ENCODE peak calls at places on chromosome 11, in four cellular contexts. One of them, this sample, is unnamed.

GRCh38 chr11:12802418-12803085 is 128.3 kb downstream of the TEAD1 start:
- DNase-seq in colonic mucosa: peak; percentile 89
- DNase-seq in stomach: peak; percentile 92
- DNase-seq in naive thymus-derived CD4-positive, alpha-beta T cell: no peak
- DNase-seq in this sample: peak; percentile 90

GRCh38 chr11:31340903-31341572 is 28.5 kb downstream of the DCDC1 start:
- DNase-seq in colonic mucosa: peak; percentile 21
- DNase-seq in naive thymus-derived CD4-positive, alpha-beta T cell: no peak
- DNase-seq in stomach: no peak
- DNase-seq in this sample: no peak

GRCh38 chr11:130646881-130647280 is 198.4 kb downstream of the ADAMTS15 start:
- DNase-seq in stomach: no peak
- DNase-seq in naive thymus-derived CD4-positive, alpha-beta T cell: no peak
- DNase-seq in colonic mucosa: no peak
- DNase-seq in this sample: no peak

GRCh38 chr11:13207665-13208594 is 69.7 kb upstream of the BMAL1 start:
- DNase-seq in colonic mucosa: peak; percentile 54
- DNase-seq in stomach: no peak
- DNase-seq in naive thymus-derived CD4-positive, alpha-beta T cell: no peak
- DNase-seq in this sample: peak; percentile 70

GRCh38 chr11:65224939-65225283 is 36.9 kb upstream of the POLA2 start:
- DNase-seq in stomach: peak; percentile 56
- DNase-seq in naive thymus-derived CD4-positive, alpha-beta T cell: no peak
- DNase-seq in colonic mucosa: no peak
- DNase-seq in this sample: peak; percentile 79

GRCh38 chr11:86952933-86953637 is 2.1 kb downstream of the FZD4 start:
- DNase-seq in colonic mucosa: no peak
- DNase-seq in naive thymus-derived CD4-positive, alpha-beta T cell: no peak
- DNase-seq in stomach: no peak
- DNase-seq in this sample: no peak

GRCh38 chr11:70556884-70557741 is 158.8 kb downstream of the CTTN start:
- DNase-seq in stomach: no peak
- DNase-seq in naive thymus-derived CD4-positive, alpha-beta T cell: no peak
- DNase-seq in colonic mucosa: peak; percentile 75
- DNase-seq in this sample: no peak

GRCh38 chr11:11977206-11977938 is 31.1 kb downstream of the DKK3 start:
- DNase-seq in stomach: peak; percentile 74
- DNase-seq in naive thymus-derived CD4-positive, alpha-beta T cell: no peak
- DNase-seq in colonic mucosa: no peak
- DNase-seq in this sample: peak; percentile 65

GRCh38 chr11:60345489-60345888 is 18.4 kb downstream of the MS4A6E start:
- DNase-seq in naive thymus-derived CD4-positive, alpha-beta T cell: no peak
- DNase-seq in colonic mucosa: no peak
- DNase-seq in stomach: peak; percentile 46
- DNase-seq in this sample: no peak

GRCh38 chr11:83691387-83692088 is 405.4 kb upstream of the CCDC90B start:
- DNase-seq in naive thymus-derived CD4-positive, alpha-beta T cell: no peak
- DNase-seq in stomach: peak; percentile 45
- DNase-seq in colonic mucosa: no peak
- DNase-seq in this sample: no peak

GRCh38 chr11:59849129-59849528 is 3.8 kb upstream of the CBLIF start:
- DNase-seq in stomach: no peak
- DNase-seq in colonic mucosa: peak; percentile 58
- DNase-seq in naive thymus-derived CD4-positive, alpha-beta T cell: no peak
- DNase-seq in this sample: no peak

GRCh38 chr11:76030286-76030685 is 176.0 kb downstream of the WNT11 start:
- DNase-seq in naive thymus-derived CD4-positive, alpha-beta T cell: no peak
- DNase-seq in colonic mucosa: no peak
- DNase-seq in stomach: no peak
- DNase-seq in this sample: no peak

GRCh38 chr11:1776331-1776851 is 12.7 kb upstream of the CTSD start:
- DNase-seq in colonic mucosa: no peak
- DNase-seq in stomach: no peak
- DNase-seq in naive thymus-derived CD4-positive, alpha-beta T cell: no peak
- DNase-seq in this sample: no peak

GRCh38 chr11:13461291-13461690 is 1.7 kb downstream of the BTBD10 start:
- DNase-seq in naive thymus-derived CD4-positive, alpha-beta T cell: no peak
- DNase-seq in stomach: no peak
- DNase-seq in colonic mucosa: no peak
- DNase-seq in this sample: no peak

GRCh38 chr11:12276356-12276755 is 101.0 kb upstream of the PARVA start:
- DNase-seq in naive thymus-derived CD4-positive, alpha-beta T cell: no peak
- DNase-seq in colonic mucosa: no peak
- DNase-seq in stomach: peak; percentile 22
- DNase-seq in this sample: no peak

GRCh38 chr11:57357827-57358226 is 19.7 kb downstream of the P2RX3 start:
- DNase-seq in stomach: no peak
- DNase-seq in colonic mucosa: no peak
- DNase-seq in naive thymus-derived CD4-positive, alpha-beta T cell: no peak
- DNase-seq in this sample: no peak

GRCh38 chr11:7270233-7270760 is 18.6 kb downstream of the SYT9 start:
- DNase-seq in naive thymus-derived CD4-positive, alpha-beta T cell: no peak
- DNase-seq in colonic mucosa: no peak
- DNase-seq in stomach: no peak
- DNase-seq in this sample: no peak

GRCh38 chr11:34620820-34621792 is at the start of gene EHF:
- DNase-seq in naive thymus-derived CD4-positive, alpha-beta T cell: no peak
- DNase-seq in colonic mucosa: peak; percentile 82
- DNase-seq in stomach: peak; percentile 43
- DNase-seq in this sample: no peak

GRCh38 chr11:81987829-81988472 is 745.7 kb downstream of the FAM181B start:
- DNase-seq in stomach: no peak
- DNase-seq in colonic mucosa: no peak
- DNase-seq in naive thymus-derived CD4-positive, alpha-beta T cell: no peak
- DNase-seq in this sample: no peak

GRCh38 chr11:14764899-14765527 is 121.4 kb downstream of the PDE3B start:
- DNase-seq in colonic mucosa: no peak
- DNase-seq in stomach: no peak
- DNase-seq in naive thymus-derived CD4-positive, alpha-beta T cell: peak; percentile 94
- DNase-seq in this sample: no peak

GRCh38 chr11:119591836-119592310 is 137.1 kb downstream of the NECTIN1 start:
- DNase-seq in naive thymus-derived CD4-positive, alpha-beta T cell: no peak
- DNase-seq in colonic mucosa: no peak
- DNase-seq in stomach: no peak
- DNase-seq in this sample: no peak

GRCh38 chr11:24932110-24933000 is 435.5 kb downstream of the LUZP2 start:
- DNase-seq in stomach: no peak
- DNase-seq in colonic mucosa: peak; percentile 21
- DNase-seq in naive thymus-derived CD4-positive, alpha-beta T cell: no peak
- DNase-seq in this sample: no peak

GRCh38 chr11:122101625-122102291 is 14.3 kb downstream of the BLID start:
- DNase-seq in naive thymus-derived CD4-positive, alpha-beta T cell: no peak
- DNase-seq in stomach: no peak
- DNase-seq in colonic mucosa: peak; percentile 28
- DNase-seq in this sample: no peak

GRCh38 chr11:61834278-61835004 is 6.3 kb downstream of the FADS2 start:
- DNase-seq in stomach: no peak
- DNase-seq in colonic mucosa: peak; percentile 36
- DNase-seq in naive thymus-derived CD4-positive, alpha-beta T cell: peak; percentile 22
- DNase-seq in this sample: no peak

GRCh38 chr11:132734217-132734616 is 798.1 kb downstream of the OPCML start:
- DNase-seq in colonic mucosa: no peak
- DNase-seq in stomach: no peak
- DNase-seq in naive thymus-derived CD4-positive, alpha-beta T cell: no peak
- DNase-seq in this sample: no peak

GRCh38 chr11:29231586-29231985 is 785.2 kb downstream of the KCNA4 start:
- DNase-seq in naive thymus-derived CD4-positive, alpha-beta T cell: no peak
- DNase-seq in colonic mucosa: no peak
- DNase-seq in stomach: no peak
- DNase-seq in this sample: no peak

GRCh38 chr11:115959098-115959497 is 454.9 kb upstream of the CADM1 start:
- DNase-seq in colonic mucosa: no peak
- DNase-seq in stomach: no peak
- DNase-seq in naive thymus-derived CD4-positive, alpha-beta T cell: no peak
- DNase-seq in this sample: no peak

GRCh38 chr11:86574493-86575207 is 97.8 kb downstream of the ME3 start:
- DNase-seq in stomach: no peak
- DNase-seq in naive thymus-derived CD4-positive, alpha-beta T cell: no peak
- DNase-seq in colonic mucosa: no peak
- DNase-seq in this sample: no peak

GRCh38 chr11:10743354-10744035 is 7.6 kb upstream of the CTR9 start:
- DNase-seq in stomach: no peak
- DNase-seq in naive thymus-derived CD4-positive, alpha-beta T cell: no peak
- DNase-seq in colonic mucosa: peak; percentile 52
- DNase-seq in this sample: no peak

GRCh38 chr11:8093931-8094575 is 13.0 kb downstream of the TUB start:
- DNase-seq in colonic mucosa: peak; percentile 52
- DNase-seq in naive thymus-derived CD4-positive, alpha-beta T cell: no peak
- DNase-seq in stomach: peak; percentile 15
- DNase-seq in this sample: no peak

GRCh38 chr11:60871378-60872061 is 4.2 kb downstream of the ZP1 start:
- DNase-seq in naive thymus-derived CD4-positive, alpha-beta T cell: no peak
- DNase-seq in colonic mucosa: no peak
- DNase-seq in stomach: peak; percentile 16
- DNase-seq in this sample: peak; percentile 64

GRCh38 chr11:31770011-31770410 is 41.1 kb downstream of the PAX6 start:
- DNase-seq in stomach: no peak
- DNase-seq in naive thymus-derived CD4-positive, alpha-beta T cell: no peak
- DNase-seq in colonic mucosa: no peak
- DNase-seq in this sample: no peak

GRCh38 chr11:106077609-106078517 is at the start of gene AASDHPPT:
- DNase-seq in naive thymus-derived CD4-positive, alpha-beta T cell: no peak
- DNase-seq in stomach: peak; percentile 34
- DNase-seq in colonic mucosa: peak; percentile 26
- DNase-seq in this sample: no peak

GRCh38 chr11:16604784-16605439 is 133.5 kb upstream of the C11orf58 start:
- DNase-seq in stomach: peak; percentile 54
- DNase-seq in naive thymus-derived CD4-positive, alpha-beta T cell: no peak
- DNase-seq in colonic mucosa: peak; percentile 41
- DNase-seq in this sample: peak; percentile 82

GRCh38 chr11:48094643-48095339 is 114.4 kb downstream of the PTPRJ start:
- DNase-seq in stomach: no peak
- DNase-seq in colonic mucosa: no peak
- DNase-seq in naive thymus-derived CD4-positive, alpha-beta T cell: no peak
- DNase-seq in this sample: no peak

GRCh38 chr11:61122761-61123160 is 20.5 kb downstream of the CD5 start:
- DNase-seq in naive thymus-derived CD4-positive, alpha-beta T cell: no peak
- DNase-seq in colonic mucosa: no peak
- DNase-seq in stomach: no peak
- DNase-seq in this sample: no peak

GRCh38 chr11:90856790-90857189 is 633.9 kb upstream of the CHORDC1 start:
- DNase-seq in colonic mucosa: no peak
- DNase-seq in naive thymus-derived CD4-positive, alpha-beta T cell: no peak
- DNase-seq in stomach: no peak
- DNase-seq in this sample: no peak

GRCh38 chr11:63614136-63614664 is at the start of gene PLAAT3:
- DNase-seq in stomach: peak; percentile 85
- DNase-seq in colonic mucosa: peak; percentile 73
- DNase-seq in naive thymus-derived CD4-positive, alpha-beta T cell: no peak
- DNase-seq in this sample: peak; percentile 94

GRCh38 chr11:69374110-69374981 is 80.4 kb downstream of the MYEOV start:
- DNase-seq in colonic mucosa: peak; percentile 74
- DNase-seq in stomach: peak; percentile 22
- DNase-seq in naive thymus-derived CD4-positive, alpha-beta T cell: no peak
- DNase-seq in this sample: peak; percentile 60
- H3K27ac ChIP-seq in colonic mucosa: no peak overlapping the region
- H3K27ac ChIP-seq in stomach: no peak overlapping the region
- H3K27ac ChIP-seq in naive thymus-derived CD4-positive, alpha-beta T cell: no peak overlapping the region
- H3K27ac ChIP-seq in this sample: no peak overlapping the region

DNA sequence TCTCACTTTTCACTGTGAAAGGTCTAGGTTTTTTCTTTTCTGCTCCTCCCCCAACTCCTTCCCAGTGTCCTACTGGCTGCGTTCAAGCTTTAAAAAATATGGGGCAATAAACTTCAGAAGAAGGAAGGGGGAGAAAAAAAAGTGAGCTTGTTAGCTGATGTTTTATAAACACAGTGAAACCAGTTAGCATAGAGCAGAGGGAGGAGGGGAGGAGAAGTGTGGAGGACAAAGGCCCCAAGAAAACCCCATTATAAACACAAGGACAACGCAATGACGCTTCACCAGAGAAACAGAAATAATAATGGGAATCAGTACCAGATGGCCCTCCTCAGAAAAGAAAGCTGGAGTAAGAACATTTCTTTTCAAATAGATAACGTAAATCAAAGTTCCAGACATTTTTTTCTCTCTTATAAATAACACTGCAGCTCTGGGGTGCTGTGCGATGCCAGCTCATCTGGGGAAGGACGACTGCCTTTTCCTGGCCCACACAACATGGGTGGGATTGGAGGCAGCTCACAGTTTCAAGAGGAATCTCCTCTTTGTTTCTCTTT is 235.3 kb upstream of the NARS2 start:
- DNase-seq in naive thymus-derived CD4-positive, alpha-beta T cell: no peak
- DNase-seq in colonic mucosa: no peak
- DNase-seq in stomach: no peak
- DNase-seq in this sample: no peak
- H3K27ac ChIP-seq in naive thymus-derived CD4-positive, alpha-beta T cell: no peak overlapping the region
- H3K27ac ChIP-seq in colonic mucosa: peak overlapping the region; percentile 59
- H3K27ac ChIP-seq in stomach: no peak overlapping the region
- H3K27ac ChIP-seq in this sample: peak overlapping the region; percentile 71

DNA sequence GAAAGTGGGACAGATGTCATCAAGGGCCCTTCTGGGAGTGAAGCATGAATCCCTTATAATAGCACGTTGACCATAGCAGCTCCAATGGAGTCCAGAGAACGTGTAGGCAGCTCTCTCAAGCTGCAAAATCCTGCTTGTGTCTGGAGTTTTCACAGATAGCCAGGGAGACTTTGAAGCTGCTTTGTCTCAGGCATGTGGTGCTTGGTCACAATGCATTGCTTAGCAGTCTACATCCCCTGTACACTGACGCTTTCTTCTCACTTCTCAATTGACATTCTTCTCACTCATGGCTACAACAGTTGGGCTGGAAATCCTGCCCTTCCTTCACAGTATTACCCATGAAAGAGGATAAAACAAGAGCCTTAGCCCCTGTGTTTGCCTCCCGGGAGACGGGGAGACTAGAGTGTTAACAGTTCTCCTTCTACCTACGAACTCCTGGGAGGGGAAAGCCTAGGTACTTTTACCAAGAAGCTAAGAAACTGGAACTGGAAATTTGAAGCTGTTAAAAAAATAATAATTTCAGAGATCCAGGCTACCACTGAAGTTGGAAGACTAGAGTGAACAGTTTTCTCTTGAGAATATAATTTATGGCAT is 20.7 kb upstream of the MMP7 start:
- DNase-seq in colonic mucosa: no peak
- DNase-seq in naive thymus-derived CD4-positive, alpha-beta T cell: no peak
- DNase-seq in stomach: no peak
- DNase-seq in this sample: no peak
- H3K27ac ChIP-seq in colonic mucosa: no peak overlapping the region
- H3K27ac ChIP-seq in naive thymus-derived CD4-positive, alpha-beta T cell: no peak overlapping the region
- H3K27ac ChIP-seq in stomach: no peak overlapping the region
- H3K27ac ChIP-seq in this sample: peak overlapping the region; percentile 63

GRCh38 chr11:108854366-108854765 is 189.5 kb downstream of the DDX10 start:
- DNase-seq in stomach: no peak
- DNase-seq in colonic mucosa: no peak
- DNase-seq in naive thymus-derived CD4-positive, alpha-beta T cell: no peak
- DNase-seq in this sample: no peak
- H3K27ac ChIP-seq in stomach: no peak overlapping the region
- H3K27ac ChIP-seq in colonic mucosa: peak overlapping the region; percentile 19
- H3K27ac ChIP-seq in naive thymus-derived CD4-positive, alpha-beta T cell: peak overlapping the region; percentile 79
- H3K27ac ChIP-seq in this sample: peak overlapping the region; percentile 11

This sample was measured in upper lobe of right lung.